ENCODE peak calls at places on chromosomes 5 and 9, in six cellular contexts. N is A549, R is H1, H is K562, L is SK-N-SH, V is GM12878. Y is an unnamed sample.
A peak's percentile ranks its signal among the peaks of the same experiment; 100 is the strongest.

GRCh38 chr5:134460551-134460950 is 48.9 kb upstream of the CDKN2AIPNL start:
- DNase-seq in N (no peak), R (no peak), H (no peak), L (no peak), V (no peak), Y (no peak)

GRCh38 chr5:80408475-80408875 is 611 bp downstream of the ZFYVE16 start:
- DNase-seq in N (peak; percentile 70), R (no peak), H (peak; percentile 65), L (peak; percentile 81), V (no peak), Y (peak; percentile 68)

GRCh38 chr5:111535879-111536549 is 23.7 kb upstream of the STARD4 start:
- DNase-seq in N (no peak), R (no peak), H (no peak), L (peak; percentile 27), V (no peak), Y (no peak)

GRCh38 chr5:107135391-107135790 is 535.3 kb downstream of the EFNA5 start:
- DNase-seq in N (peak; percentile 4), R (no peak), H (no peak), L (no peak), V (no peak), Y (no peak)

GRCh38 chr5:1380011-1380817 is 35.3 kb upstream of the CLPTM1L start:
- DNase-seq in N (peak; percentile 78), R (peak; percentile 86), H (peak; percentile 58), L (peak; percentile 67), V (no peak), Y (peak; percentile 37)

GRCh38 chr9:61667559-61668121 is 477.8 kb downstream of the SPATA31A7 start:
- DNase-seq in N (no peak), R (no peak), H (no peak), L (no peak), V (no peak), Y (no peak)

GRCh38 chr9:94166237-94167054 is 82.2 kb downstream of the PTPDC1 start:
- DNase-seq in N (peak; percentile 99), R (peak; percentile 93), H (peak; percentile 87), L (peak; percentile 95), V (peak; percentile 88), Y (peak; percentile 97)

GRCh38 chr5:52875827-52876226 is 88.1 kb downstream of the ITGA1 start:
- DNase-seq in N (no peak), R (no peak), H (no peak), L (no peak), V (no peak), Y (no peak)

GRCh38 chr9:116543731-116544400 is 143.2 kb upstream of the TRIM32 start:
- DNase-seq in N (no peak), R (no peak), H (no peak), L (no peak), V (no peak), Y (no peak)

GRCh38 chr5:151274666-151275065 is 21.7 kb downstream of the GM2A start:
- DNase-seq in N (no peak), R (no peak), H (no peak), L (no peak), V (no peak), Y (no peak)

GRCh38 chr5:95892784-95893354 is 68.8 kb downstream of the ELL2 start:
- DNase-seq in N (peak; percentile 49), R (no peak), H (peak; percentile 34), L (peak; percentile 33), V (no peak), Y (peak; percentile 48)

GRCh38 chr9:124553738-124554137 is 46.5 kb upstream of the NR5A1 start:
- DNase-seq in N (no peak), R (no peak), H (no peak), L (no peak), V (no peak), Y (no peak)

GRCh38 chr9:131585375-131585774 is 40.1 kb downstream of the PRRT1B start:
- DNase-seq in N (no peak), R (no peak), H (no peak), L (no peak), V (no peak), Y (no peak)

GRCh38 chr5:3778000-3778570 is 182.5 kb downstream of the IRX1 start:
- DNase-seq in N (no peak), R (no peak), H (no peak), L (no peak), V (no peak), Y (no peak)

GRCh38 chr9:90175257-90175656 is 467.4 kb downstream of the DIRAS2 start:
- DNase-seq in N (no peak), R (no peak), H (no peak), L (no peak), V (no peak), Y (no peak)

GRCh38 chr9:90165281-90165680 is 477.3 kb downstream of the DIRAS2 start:
- DNase-seq in N (no peak), R (no peak), H (no peak), L (no peak), V (no peak), Y (no peak)

GRCh38 chr9:90167920-90168319 is 474.7 kb downstream of the DIRAS2 start:
- DNase-seq in N (no peak), R (no peak), H (no peak), L (no peak), V (no peak), Y (no peak)

GRCh38 chr9:90169490-90169889 is 473.1 kb downstream of the DIRAS2 start:
- DNase-seq in N (no peak), R (no peak), H (no peak), L (no peak), V (no peak), Y (peak; percentile 74)
- H3K4me2 ChIP-seq in N (no peak overlapping the region), R (no peak overlapping the region), H (no peak overlapping the region), L (no peak overlapping the region), V (no peak overlapping the region), Y (no peak overlapping the region)

DNA sequence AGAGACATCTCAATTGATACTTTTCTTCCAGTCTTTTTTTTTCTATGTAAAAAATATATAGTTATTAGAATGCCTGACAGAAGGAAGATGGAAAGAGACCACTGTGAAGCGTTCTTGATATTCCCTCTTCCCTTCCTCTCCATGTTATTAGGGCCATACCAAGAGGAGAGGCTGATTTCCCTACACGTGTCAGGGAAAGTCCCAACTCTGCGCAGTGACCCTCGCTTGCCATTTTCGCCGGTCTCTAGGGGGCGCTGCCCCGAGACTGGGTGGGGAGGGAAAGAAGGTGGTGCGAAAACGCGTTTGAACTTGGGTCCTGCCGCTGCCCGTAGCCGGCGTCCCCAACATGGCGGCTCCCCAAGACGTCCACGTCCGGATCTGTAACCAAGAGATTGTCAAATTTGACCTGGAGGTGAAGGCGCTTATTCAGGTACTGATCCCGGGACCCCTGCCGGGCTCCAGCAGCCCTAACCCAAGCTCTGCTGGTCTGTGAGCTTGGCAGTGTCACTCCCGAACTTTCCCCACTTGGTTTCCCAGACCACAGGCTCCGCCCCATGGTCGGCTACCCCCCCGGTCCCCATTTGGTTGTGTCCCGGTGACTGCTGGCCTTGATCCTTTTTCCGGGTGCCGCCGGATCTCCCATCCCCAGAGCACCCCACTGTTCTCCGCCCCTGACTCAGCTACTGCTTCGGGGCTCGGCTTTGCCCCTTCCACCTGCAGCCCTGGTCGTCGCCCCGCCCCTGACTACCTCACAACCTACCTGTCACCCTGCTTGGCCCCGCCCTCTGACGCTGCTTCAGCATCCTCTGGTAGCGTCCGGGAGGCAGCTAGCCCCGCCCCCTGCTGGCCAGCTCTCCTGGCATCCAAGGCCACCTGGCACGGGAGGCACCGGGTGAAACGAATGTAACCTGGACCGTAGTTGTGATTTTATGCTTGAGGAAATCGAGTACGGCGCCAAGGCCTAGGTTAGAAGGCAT is at the start of gene BNIP1:
- DNase-seq in N (peak; percentile 94), R (peak; percentile 99), H (peak; percentile 95), L (peak; percentile 93), V (peak; percentile 84), Y (peak; percentile 90)
- TF ChIP-seq EP300 in N (no peak), R (peak; percentile 89), H (peak; percentile 39), L (no peak), V (no peak), Y (peak; percentile 32)

GRCh38 chr5:9338796-9339195 is 207.1 kb downstream of the SEMA5A start:
- DNase-seq in N (no peak), R (no peak), H (no peak), L (no peak), V (no peak), Y (no peak)
- H3K4me2 ChIP-seq in N (no peak overlapping the region), R (no peak overlapping the region), H (no peak overlapping the region), L (no peak overlapping the region), V (no peak overlapping the region), Y (no peak overlapping the region)

GRCh38 chr5:138448481-138449398 is 9.9 kb downstream of the REEP2 start:
- DNase-seq in N (peak; percentile 34), R (no peak), H (no peak), L (peak; percentile 62), V (no peak), Y (no peak)
- TF ChIP-seq EP300 in N (no peak), R (no peak), H (no peak), L (no peak), V (no peak), Y (no peak)

GRCh38 chr5:158858011-158858410 is 241.7 kb downstream of the EBF1 start:
- DNase-seq in N (no peak), R (no peak), H (no peak), L (no peak), V (no peak), Y (no peak)

GRCh38 chr5:158856295-158856694 is 243.4 kb downstream of the EBF1 start:
- DNase-seq in N (peak; percentile 14), R (no peak), H (no peak), L (no peak), V (no peak), Y (no peak)

GRCh38 chr5:158857376-158857775 is 242.3 kb downstream of the EBF1 start:
- DNase-seq in N (no peak), R (no peak), H (no peak), L (no peak), V (no peak), Y (no peak)

GRCh38 chr5:158856794-158857193 is 242.9 kb downstream of the EBF1 start:
- DNase-seq in N (no peak), R (no peak), H (no peak), L (no peak), V (no peak), Y (no peak)

GRCh38 chr5:158855510-158855909 is 244.2 kb downstream of the EBF1 start:
- DNase-seq in N (peak; percentile 91), R (no peak), H (no peak), L (no peak), V (no peak), Y (peak; percentile 24)
- H3K4me2 ChIP-seq in N (peak overlapping the region; percentile 64), R (no peak overlapping the region), H (no peak overlapping the region), L (no peak overlapping the region), V (no peak overlapping the region), Y (no peak overlapping the region)

DNA sequence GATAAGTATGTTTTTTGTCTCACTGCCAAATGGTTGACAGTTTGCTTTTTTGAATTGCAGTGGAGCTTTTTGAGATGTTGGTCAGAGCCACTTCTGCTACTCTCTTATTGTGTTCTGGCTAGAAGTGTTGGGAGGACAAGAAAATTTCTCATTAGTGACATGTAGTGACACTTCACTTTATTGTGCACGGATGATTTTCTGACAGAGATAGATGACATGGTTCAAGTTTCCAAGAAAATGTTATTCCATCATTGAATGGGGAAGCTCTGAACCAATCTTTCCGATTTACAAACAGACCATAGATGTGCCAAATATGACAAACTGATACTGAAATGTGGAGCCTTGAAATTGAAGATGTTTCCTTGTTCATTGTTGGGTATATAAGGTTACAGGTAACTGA is 558.9 kb upstream of the WWC1 start:
- DNase-seq in N (no peak), R (no peak), H (no peak), L (no peak), V (no peak), Y (no peak)
- TF ChIP-seq EP300 in N (no peak), R (no peak), H (no peak), L (no peak), V (no peak), Y (no peak)